ENCODE peak calls at places on chromosomes 11 and 22, in four cellular contexts. Y is prostate gland; I is H9; L is CD8-positive, alpha-beta T cell. F is an unnamed sample.

GRCh38 chr11:27696961-27697360 is 3.3 kb downstream of the BDNF start:
- DNase-seq in Y (no peak), I (no peak), L (no peak), F (no peak)

GRCh38 chr11:91459840-91460239 is 764.8 kb upstream of the FAT3 start:
- DNase-seq in Y (no peak), I (no peak), L (no peak), F (no peak)

GRCh38 chr11:116413861-116414260 is 358.9 kb downstream of the BUD13 start:
- DNase-seq in Y (no peak), I (no peak), L (no peak), F (no peak)

GRCh38 chr11:73376803-73377629 is 817 bp downstream of the RELT start:
- DNase-seq in Y (no peak), I (no peak), L (peak), F (peak)

GRCh38 chr11:86247608-86248007 is 3.1 kb downstream of the EED start:
- DNase-seq in Y (no peak), I (no peak), L (no peak), F (peak)

GRCh38 chr11:34629711-34630110 is 8.8 kb downstream of the EHF start:
- DNase-seq in Y (no peak), I (no peak), L (no peak), F (no peak)

GRCh38 chr22:41927813-41928212 is 1.2 kb upstream of the TNFRSF13C start:
- DNase-seq in Y (no peak), I (no peak), L (no peak), F (no peak)

GRCh38 chr11:69453151-69453550 is 28.3 kb upstream of the LINC01488 start:
- DNase-seq in Y (no peak), I (no peak), L (no peak), F (no peak)

GRCh38 chr11:134101292-134101691 is 32.4 kb downstream of the JAM3 start:
- DNase-seq in Y (no peak), I (no peak), L (no peak), F (no peak)

GRCh38 chr11:67504023-67504949 is 877 bp downstream of the PITPNM1 start:
- DNase-seq in Y (no peak), I (no peak), L (no peak), F (peak)

GRCh38 chr22:40768187-40768586 is 51.0 kb downstream of the SLC25A17 start:
- DNase-seq in Y (no peak), I (no peak), L (no peak), F (no peak)

GRCh38 chr22:42330170-42330569 is 59.7 kb upstream of the TCF20 start:
- DNase-seq in Y (no peak), I (no peak), L (no peak), F (no peak)

GRCh38 chr11:74647404-74647803 is 55.0 kb downstream of the POLD3 start:
- DNase-seq in Y (no peak), I (no peak), L (no peak), F (no peak)

GRCh38 chr11:123585206-123585605 is 69.2 kb downstream of the SCN3B start:
- DNase-seq in Y (peak), I (no peak), L (no peak), F (no peak)

GRCh38 chr11:35223429-35223828 is 84.5 kb downstream of the CD44 start:
- DNase-seq in Y (no peak), I (no peak), L (no peak), F (no peak)

GRCh38 chr11:120873966-120874365 is 149.9 kb upstream of the TBCEL start:
- DNase-seq in Y (no peak), I (no peak), L (no peak), F (no peak)

GRCh38 chr11:57324154-57324885 is 432 bp downstream of the TNKS1BP1 start:
- DNase-seq in Y (peak), I (peak), L (peak), F (peak)

GRCh38 chr11:123430736-123431356 is 777 bp downstream of the GRAMD1B start:
- DNase-seq in Y (peak), I (peak), L (peak), F (peak)

GRCh38 chr11:17526326-17526725 is 17.9 kb downstream of the USH1C start:
- DNase-seq in Y (no peak), I (no peak), L (no peak), F (no peak)

GRCh38 chr11:62922653-62923371 is 1.6 kb upstream of the CHRM1 start:
- DNase-seq in Y (no peak), I (no peak), L (no peak), F (no peak)

GRCh38 chr22:24060375-24060788 is 49.3 kb downstream of the CABIN1 start:
- DNase-seq in Y (peak), I (no peak), L (no peak), F (no peak)

GRCh38 chr11:45025716-45026492 is 75.2 kb upstream of the TP53I11 start:
- DNase-seq in Y (no peak), I (peak), L (no peak), F (no peak)

GRCh38 chr11:76237914-76238313 is 31.6 kb upstream of the WNT11 start:
- DNase-seq in Y (no peak), I (peak), L (no peak), F (no peak)

GRCh38 chr11:112318193-112318592 is 57.5 kb upstream of the PLET1 start:
- DNase-seq in Y (no peak), I (no peak), L (no peak), F (no peak)

GRCh38 chr22:24324137-24324536 is 53.5 kb downstream of the SPECC1L start:
- DNase-seq in Y (no peak), I (no peak), L (no peak), F (no peak)

GRCh38 chr11:122686106-122686505 is 30.6 kb downstream of the UBASH3B start:
- DNase-seq in Y (no peak), I (no peak), L (no peak), F (no peak)

GRCh38 chr11:133946541-133947297 is 10.0 kb downstream of the IGSF9B start:
- DNase-seq in Y (no peak), I (no peak), L (no peak), F (no peak)

GRCh38 chr11:61787928-61788491 is 4.4 kb downstream of the TMEM258 start:
- DNase-seq in Y (no peak), I (peak), L (no peak), F (no peak)

GRCh38 chr22:29030618-29031235 is 30.9 kb downstream of the C22orf31 start:
- DNase-seq in Y (peak), I (peak), L (no peak), F (peak)

GRCh38 chr22:49216579-49216978 is 611.1 kb downstream of the BRD1 start:
- DNase-seq in Y (no peak), I (peak), L (no peak), F (no peak)

GRCh38 chr22:27113211-27114030 is 456.0 kb downstream of the MIAT start:
- DNase-seq in Y (peak), I (no peak), L (no peak), F (peak)

GRCh38 chr11:131760191-131760951 is 390.0 kb downstream of the NTM start:
- DNase-seq in Y (no peak), I (peak), L (no peak), F (no peak)

GRCh38 chr11:110069158-110069737 is 23.9 kb upstream of the ZC3H12C start:
- DNase-seq in Y (no peak), I (no peak), L (no peak), F (peak)

GRCh38 chr11:80083561-80083960 is 642.7 kb upstream of the TENM4 start:
- DNase-seq in Y (no peak), I (no peak), L (no peak), F (peak)

GRCh38 chr11:111259871-111260270 is 14.3 kb downstream of the POU2AF2 start:
- DNase-seq in Y (no peak), I (no peak), L (no peak), F (no peak)

GRCh38 chr11:61158691-61159381 is 2.4 kb downstream of the VPS37C start:
- DNase-seq in Y (peak), I (no peak), L (no peak), F (peak)

GRCh38 chr11:89381094-89381493 is 110.1 kb downstream of the NOX4 start:
- DNase-seq in Y (no peak), I (no peak), L (no peak), F (peak)

GRCh38 chr11:73257342-73258103 is 14.6 kb upstream of the P2RY6 start:
- DNase-seq in Y (no peak), I (peak), L (no peak), F (peak)

GRCh38 chr22:33854724-33855123 is 65.6 kb downstream of the LARGE1 start:
- DNase-seq in Y (no peak), I (no peak), L (no peak), F (no peak)
- H3K27ac ChIP-seq in Y (no peak), I (no peak), L (no peak), F (no peak)

GRCh38 chr22:36287881-36288515 is 35.1 kb downstream of the APOL1 start:
- DNase-seq in Y (peak), I (no peak), L (no peak), F (no peak)

GRCh38 chr22:36285545-36285944 is 32.6 kb downstream of the APOL1 start:
- DNase-seq in Y (no peak), I (no peak), L (no peak), F (no peak)

GRCh38 chr22:36289406-36289870 is 36.5 kb downstream of the APOL1 start:
- DNase-seq in Y (no peak), I (no peak), L (no peak), F (no peak)

GRCh38 chr22:36286096-36286957 is 33.4 kb downstream of the APOL1 start:
- DNase-seq in Y (peak), I (peak), L (peak), F (peak)

GRCh38 chr22:36288571-36289405 is 35.9 kb downstream of the APOL1 start:
- DNase-seq in Y (no peak), I (no peak), L (no peak), F (no peak)
- H3K27ac ChIP-seq in Y (peak), I (no peak), L (no peak), F (no peak)

DNA sequence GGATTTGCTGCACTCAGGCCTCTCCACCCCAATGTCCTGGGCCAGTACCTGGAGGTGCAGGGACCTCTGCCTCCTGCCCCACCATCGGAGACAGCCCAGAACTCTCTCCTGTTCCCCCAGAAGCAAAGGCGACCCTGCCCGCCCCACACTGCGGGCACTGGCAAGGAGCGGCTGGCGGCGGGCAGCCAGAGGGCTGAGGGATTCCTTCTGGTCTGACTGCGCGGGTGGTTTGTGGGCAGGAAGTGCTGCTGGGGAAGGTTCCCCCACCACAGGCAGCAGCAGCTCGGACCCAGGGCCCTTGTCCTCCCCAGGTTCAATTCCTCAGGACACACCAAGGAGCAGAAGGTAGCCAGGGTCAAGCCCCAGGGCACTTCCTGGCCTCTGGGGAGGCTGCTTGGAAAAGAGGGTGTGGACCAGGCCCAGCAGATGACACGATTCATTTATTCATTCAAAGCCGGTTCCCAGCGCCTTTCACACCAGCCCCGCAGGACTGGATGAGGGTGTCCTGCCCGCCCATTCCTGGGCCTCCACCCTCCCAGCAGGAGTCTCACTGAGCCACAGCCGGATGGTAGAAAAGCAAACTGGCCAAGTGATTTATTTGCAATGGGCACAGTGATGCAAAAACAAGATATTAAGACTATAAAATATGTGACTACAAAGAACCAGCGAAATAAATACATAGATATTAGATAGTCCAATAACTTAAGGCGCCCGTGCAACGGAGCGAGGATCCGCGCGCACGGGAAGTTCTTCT is 1.2 kb downstream of the PHLDA2 start:
- DNase-seq in Y (no peak), I (no peak), L (no peak), F (peak)
- H3K27ac ChIP-seq in Y (peak), I (no peak), L (no peak), F (peak)

GRCh38 chr11:106920899-106921504 is 97.3 kb downstream of the GUCY1A2 start:
- DNase-seq in Y (no peak), I (no peak), L (no peak), F (no peak)

GRCh38 chr11:106925245-106925644 is 93.0 kb downstream of the GUCY1A2 start:
- DNase-seq in Y (no peak), I (no peak), L (no peak), F (no peak)
- H3K27ac ChIP-seq in Y (no peak), I (no peak), L (no peak), F (no peak)

GRCh38 chr11:614091-614582 is 1.6 kb downstream of the IRF7 start:
- DNase-seq in Y (no peak), I (no peak), L (no peak), F (no peak)
- H3K27ac ChIP-seq in Y (no peak), I (no peak), L (peak), F (no peak)

GRCh38 chr22:44211256-44211945 is 30.7 kb downstream of the PARVG start:
- DNase-seq in Y (no peak), I (peak), L (no peak), F (no peak)

GRCh38 chr22:44213489-44214043 is 32.8 kb downstream of the PARVG start:
- DNase-seq in Y (no peak), I (no peak), L (no peak), F (no peak)

GRCh38 chr22:44211946-44212930 is 31.5 kb downstream of the PARVG start:
- DNase-seq in Y (no peak), I (no peak), L (no peak), F (no peak)

GRCh38 chr22:44214187-44214586 is 33.5 kb downstream of the PARVG start:
- DNase-seq in Y (no peak), I (no peak), L (no peak), F (no peak)

DNA sequence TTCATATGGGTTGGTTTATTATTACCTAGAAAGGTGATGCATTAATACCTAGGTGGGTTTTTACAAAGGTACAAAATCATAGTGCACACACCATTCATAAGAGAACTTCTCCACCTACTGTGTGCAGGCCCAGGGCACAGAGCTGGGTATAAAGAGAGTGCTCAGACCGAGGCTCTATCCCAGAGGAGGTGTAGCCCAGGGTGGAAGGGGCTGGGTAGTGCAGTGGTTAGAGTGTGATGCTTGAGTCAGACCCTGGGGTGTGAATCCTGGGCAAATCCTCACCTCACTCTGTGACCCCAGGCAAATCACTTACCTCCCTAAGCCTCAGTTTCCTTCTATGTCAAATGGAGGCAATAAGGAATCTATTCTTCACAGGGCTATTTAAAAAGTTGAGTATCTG is 32.2 kb downstream of the PARVG start:
- DNase-seq in Y (no peak), I (no peak), L (no peak), F (no peak)
- H3K27ac ChIP-seq in Y (no peak), I (no peak), L (no peak), F (no peak)